ENCODE peak calls at places on chromosomes 16 and 17, in five cellular contexts. J is upper lobe of right lung; V is skeletal muscle cell; G is testis; M is activated naive CD8-positive, alpha-beta T cell treated with anti-CD3 and anti-CD28 coated beads, Interleukin-2, amount 10 ng/mL, durations not matched to agents 7 days and 5 days. K is an unnamed sample.

GRCh38 chr16:23284584-23284983 is 17.5 kb upstream of the SCNN1B start:
- DNase-seq in M (no peak), J (no peak), G (no peak), V (no peak), K (no peak)

GRCh38 chr17:31385428-31386285 is 5.8 kb upstream of the RAB11FIP4 start:
- DNase-seq in V (no peak), J (no peak), G (no peak), M (no peak), K (no peak)

GRCh38 chr16:4060823-4061222 is 55.4 kb downstream of the ADCY9 start:
- DNase-seq in V (no peak), G (no peak), M (no peak), J (no peak), K (no peak)

GRCh38 chr17:83147285-83147684 is 67.9 kb downstream of the METRNL start:
- DNase-seq in J (no peak), G (no peak), M (no peak), V (no peak), K (no peak)

GRCh38 chr16:28985611-28986041 is 774 bp downstream of the LAT start:
- DNase-seq in J (no peak), G (no peak), M (no peak), V (no peak), K (no peak)

GRCh38 chr16:57373117-57373947 is 1.0 kb downstream of the CX3CL1 start:
- DNase-seq in J (no peak), G (no peak), M (no peak), V (no peak), K (peak)

GRCh38 chr17:1362964-1363363 is 37.1 kb downstream of the YWHAE start:
- DNase-seq in M (no peak), G (peak), J (no peak), V (no peak), K (no peak)

GRCh38 chr17:18224428-18225120 is 861 bp upstream of the LLGL1 start:
- DNase-seq in G (peak), M (no peak), J (no peak), V (no peak), K (no peak)

GRCh38 chr16:11094075-11094593 is 149.8 kb downstream of the CLEC16A start:
- DNase-seq in G (no peak), J (peak), M (peak), V (no peak), K (no peak)

GRCh38 chr17:33115351-33115750 is 123.7 kb downstream of the SPACA3 start:
- DNase-seq in G (no peak), M (no peak), J (no peak), V (no peak), K (peak)

GRCh38 chr16:48157794-48158193 is 2.0 kb upstream of the ABCC12 start:
- DNase-seq in J (no peak), M (no peak), V (no peak), G (no peak), K (no peak)

GRCh38 chr17:292531-293382 is 59.9 kb downstream of the RPH3AL start:
- DNase-seq in J (peak), M (peak), V (no peak), G (no peak), K (peak)

GRCh38 chr17:2977157-2977556 is 86.2 kb downstream of the OR1D5 start:
- DNase-seq in M (no peak), G (no peak), J (no peak), V (no peak), K (no peak)

GRCh38 chr17:21289175-21289901 is 4.8 kb downstream of the MAP2K3 start:
- DNase-seq in G (no peak), M (no peak), V (no peak), J (no peak), K (peak)

GRCh38 chr16:87965973-87966667 is 14.9 kb downstream of the BANP start:
- DNase-seq in M (no peak), V (no peak), G (no peak), J (no peak), K (no peak)

GRCh38 chr17:14038206-14038605 is 31.1 kb upstream of the COX10 start:
- DNase-seq in V (no peak), G (no peak), M (no peak), J (no peak), K (no peak)

GRCh38 chr17:2723505-2723996 is 12.0 kb upstream of the CLUH start:
- DNase-seq in M (no peak), V (no peak), G (no peak), J (no peak), K (no peak)

GRCh38 chr17:82241926-82242697 is 13.3 kb downstream of the SLC16A3 start:
- DNase-seq in J (no peak), M (no peak), V (no peak), G (peak), K (no peak)

GRCh38 chr16:89557230-89557935 is 3.1 kb upstream of the RPL13 start:
- DNase-seq in G (peak), J (peak), V (no peak), M (peak), K (peak)

GRCh38 chr16:78743556-78743955 is 644.1 kb downstream of the WWOX start:
- DNase-seq in J (no peak), G (no peak), M (no peak), V (no peak), K (no peak)

GRCh38 chr16:82070656-82071369 is 35.8 kb downstream of the HSD17B2 start:
- DNase-seq in M (no peak), J (no peak), V (peak), G (no peak), K (no peak)

GRCh38 chr16:83300326-83300725 is 507.5 kb upstream of the HSBP1 start:
- DNase-seq in G (no peak), V (no peak), J (no peak), M (no peak), K (no peak)

GRCh38 chr16:73703891-73704290 is 592.7 kb upstream of the PSMD7 start:
- DNase-seq in M (no peak), J (no peak), G (no peak), V (no peak), K (no peak)

GRCh38 chr16:68749424-68749823 is 12.3 kb downstream of the CDH1 start:
- DNase-seq in V (no peak), J (no peak), M (no peak), G (no peak), K (no peak)

GRCh38 chr16:35862242-35862641 is 2402.8 kb downstream of the TP53TG3F start:
- DNase-seq in G (no peak), V (no peak), M (no peak), J (no peak), K (no peak)

GRCh38 chr17:79741751-79742588 is 11.2 kb downstream of the ENPP7 start:
- DNase-seq in J (peak), M (peak), G (peak), V (no peak), K (peak)

K was measured in posterior vena cava.